ENCODE peak calls at places on chromosomes 1 and 21, in six cellular contexts. E is CD4-positive, alpha-beta memory T cell; K is NCI-H2171 treated with DMSO at 0.1 percent for 48 hours; D is AG10803; W is hippocampal formation; S is endothelial cell. I is an unnamed sample.

GRCh38 chr1:208239518-208240381 is 4.4 kb downstream of the PLXNA2 start:
- DNase-seq in K (no peak), D (no peak), E (no peak), W (no peak), S (no peak), I (no peak)

GRCh38 chr1:59498640-59499039 is 201.7 kb downstream of the FGGY start:
- DNase-seq in W (no peak), S (no peak), K (no peak), E (no peak), D (peak), I (no peak)

GRCh38 chr1:46171872-46172271 is 3.0 kb upstream of the TSPAN1 start:
- DNase-seq in E (no peak), S (no peak), K (no peak), D (no peak), W (no peak), I (no peak)

GRCh38 chr1:46525253-46525983 is 26.0 kb downstream of the KNCN start:
- DNase-seq in E (no peak), D (no peak), K (no peak), W (no peak), S (no peak), I (no peak)

GRCh38 chr1:29208462-29208861 is 22.3 kb downstream of the MECR start:
- DNase-seq in K (no peak), E (no peak), S (no peak), W (no peak), D (no peak), I (no peak)

GRCh38 chr1:109713636-109714035 is 1.6 kb downstream of the GSTM5 start:
- DNase-seq in W (no peak), S (no peak), D (no peak), K (no peak), E (no peak), I (no peak)

GRCh38 chr21:34351786-34352241 is 12.0 kb upstream of the KCNE2 start:
- DNase-seq in E (no peak), K (peak), S (peak), W (no peak), D (peak), I (no peak)

GRCh38 chr1:156493154-156493631 is 7.4 kb downstream of the MEF2D start:
- DNase-seq in K (peak), D (no peak), W (no peak), E (no peak), S (no peak), I (no peak)

GRCh38 chr1:61241864-61242472 is 159.6 kb downstream of the NFIA start:
- DNase-seq in E (no peak), D (no peak), S (no peak), K (no peak), W (no peak), I (no peak)

GRCh38 chr1:84402060-84402459 is 3.8 kb downstream of the DNASE2B start:
- DNase-seq in K (no peak), W (no peak), D (no peak), S (no peak), E (no peak), I (no peak)

GRCh38 chr1:156629825-156630449 is 10.7 kb downstream of the HAPLN2 start:
- DNase-seq in E (no peak), S (no peak), K (no peak), W (no peak), D (no peak), I (no peak)

GRCh38 chr1:112358798-112359408 is 37.1 kb upstream of the CTTNBP2NL start:
- DNase-seq in K (peak), D (peak), E (peak), S (peak), W (peak), I (peak)

GRCh38 chr1:4801192-4801924 is 146.9 kb downstream of the AJAP1 start:
- DNase-seq in S (no peak), K (no peak), W (peak), D (peak), E (no peak), I (peak)

GRCh38 chr1:90817399-90817798 is 100.3 kb upstream of the BARHL2 start:
- DNase-seq in K (no peak), W (no peak), E (no peak), S (no peak), D (no peak), I (no peak)

GRCh38 chr1:16138772-16139221 is 17.1 kb downstream of the EPHA2 start:
- DNase-seq in D (no peak), W (no peak), K (no peak), S (peak), E (no peak), I (no peak)

GRCh38 chr1:4090556-4090955 is 190.5 kb upstream of the C1orf174 start:
- DNase-seq in S (no peak), E (no peak), D (no peak), K (no peak), W (no peak), I (no peak)

GRCh38 chr1:209486861-209487260 is 96.7 kb upstream of the CAMK1G start:
- DNase-seq in S (no peak), K (no peak), W (no peak), E (no peak), D (peak), I (no peak)

GRCh38 chr21:32611471-32611997 is 643 bp downstream of the CFAP298 start:
- DNase-seq in K (peak), W (no peak), D (peak), E (no peak), S (peak), I (peak)

GRCh38 chr1:87284456-87285240 is 44.0 kb upstream of the LMO4 start:
- DNase-seq in E (no peak), K (peak), W (no peak), S (no peak), D (no peak), I (no peak)

GRCh38 chr1:181482521-181483083 is 715 bp upstream of the CACNA1E start:
- DNase-seq in D (peak), K (no peak), E (no peak), S (peak), W (no peak), I (peak)

GRCh38 chr1:231951399-231951798 is 324.8 kb downstream of the DISC1 start:
- DNase-seq in E (no peak), W (no peak), D (peak), K (peak), S (no peak), I (no peak)

GRCh38 chr1:17121881-17122280 is 2.6 kb upstream of the PADI2 start:
- DNase-seq in S (no peak), E (no peak), D (no peak), W (no peak), K (no peak), I (no peak)

GRCh38 chr1:22861764-22862440 is 110.8 kb downstream of the LACTBL1 start:
- DNase-seq in K (no peak), S (peak), D (peak), W (peak), E (no peak), I (no peak)

GRCh38 chr1:98130406-98130805 is 209.6 kb upstream of the DPYD start:
- DNase-seq in E (no peak), S (no peak), K (no peak), W (no peak), D (no peak), I (no peak)

GRCh38 chr21:38140192-38140905 is 116.4 kb upstream of the KCNJ15 start:
- DNase-seq in W (no peak), K (peak), S (no peak), D (peak), E (no peak), I (peak)

GRCh38 chr1:160681067-160681890 is 30.3 kb downstream of the CD48 start:
- DNase-seq in D (peak), E (peak), K (no peak), S (peak), W (no peak), I (no peak)

GRCh38 chr1:189970331-189971230 is 507.1 kb downstream of the BRINP3 start:
- DNase-seq in K (no peak), S (no peak), W (no peak), E (no peak), D (no peak), I (no peak)

GRCh38 chr1:212721388-212722247 is 22.0 kb upstream of the BATF3 start:
- DNase-seq in E (no peak), S (no peak), D (peak), K (no peak), W (no peak), I (no peak)

I was measured in putamen.